ENCODE peak calls at places on chromosomes 4 and X, in eight cellular contexts. H is endothelial cell of umbilical vein; T is effector memory CD4-positive, alpha-beta T cell; I is MM.1S; P is body of pancreas; W is SK-N-SH; A is neuronal stem cell; F is GM23248. S is an unnamed sample.

GRCh38 chrX:151505796-151506195 is 57.7 kb upstream of the PASD1 start:
- DNase-seq in H (peak), T (no peak), I (no peak), P (no peak), W (peak), A (no peak), F (peak), S (peak)

GRCh38 chr4:153222790-153223417 is 18.7 kb downstream of the TRIM2 start:
- DNase-seq in H (peak), T (no peak), I (peak), P (peak), W (peak), A (no peak), F (peak), S (peak)

GRCh38 chr4:140637836-140638235 is 69.1 kb upstream of the UCP1 start:
- DNase-seq in H (peak), T (no peak), I (peak), P (peak), W (peak), A (no peak), F (peak), S (no peak)

GRCh38 chr4:83454626-83455025 is 997 bp downstream of the HELQ start:
- DNase-seq in H (no peak), T (no peak), I (no peak), P (no peak), W (no peak), A (no peak), F (no peak), S (no peak)

GRCh38 chr4:8831221-8832129 is 40.2 kb downstream of the HMX1 start:
- DNase-seq in H (no peak), T (no peak), I (no peak), P (no peak), W (peak), A (no peak), F (no peak), S (no peak)

GRCh38 chrX:12758291-12758690 is 32.9 kb upstream of the PRPS2 start:
- DNase-seq in H (no peak), T (no peak), I (peak), P (no peak), W (no peak), A (no peak), F (peak), S (no peak)

GRCh38 chrX:122363112-122363511 is 821.0 kb upstream of the GRIA3 start:
- DNase-seq in H (no peak), T (no peak), I (no peak), P (no peak), W (no peak), A (no peak), F (no peak), S (no peak)

GRCh38 chr4:168560184-168560834 is 63.5 kb downstream of the PALLD start:
- DNase-seq in H (peak), T (no peak), I (peak), P (peak), W (no peak), A (no peak), F (peak), S (no peak)

GRCh38 chr4:85491527-85491926 is 16.6 kb downstream of the ARHGAP24 start:
- DNase-seq in H (no peak), T (no peak), I (peak), P (no peak), W (no peak), A (no peak), F (no peak), S (no peak)

GRCh38 chr4:125389713-125390112 is 75.0 kb downstream of the FAT4 start:
- DNase-seq in H (peak), T (no peak), I (no peak), P (no peak), W (no peak), A (no peak), F (peak), S (no peak)

GRCh38 chrX:34880656-34881055 is 61.9 kb upstream of the FAM47B start:
- DNase-seq in H (no peak), T (no peak), I (no peak), P (no peak), W (no peak), A (no peak), F (peak), S (no peak)

GRCh38 chr4:76611611-76612010 is 176.6 kb downstream of the SHROOM3 start:
- DNase-seq in H (peak), T (no peak), I (no peak), P (peak), W (no peak), A (no peak), F (peak), S (no peak)

GRCh38 chrX:53047228-53047627 is 1.4 kb upstream of the GPR173 start:
- DNase-seq in H (peak), T (no peak), I (no peak), P (no peak), W (peak), A (no peak), F (peak), S (no peak)

GRCh38 chr4:122747883-122748282 is 15.4 kb downstream of the BBS12 start:
- DNase-seq in H (no peak), T (no peak), I (no peak), P (no peak), W (no peak), A (no peak), F (peak), S (no peak)

GRCh38 chr4:184345573-184345922 is 127.9 kb upstream of the ENPP6 start:
- DNase-seq in H (no peak), T (no peak), I (no peak), P (peak), W (no peak), A (no peak), F (no peak), S (no peak)

GRCh38 chr4:22987861-22988260 is 295.1 kb downstream of the GBA3 start:
- DNase-seq in H (no peak), T (no peak), I (no peak), P (no peak), W (no peak), A (no peak), F (peak), S (no peak)

GRCh38 chrX:110286126-110286525 is 31.8 kb downstream of the AMMECR1 start:
- DNase-seq in H (no peak), T (no peak), I (no peak), P (peak), W (no peak), A (no peak), F (peak), S (no peak)

GRCh38 chr4:91147067-91147466 is 1019.9 kb downstream of the CCSER1 start:
- DNase-seq in H (no peak), T (no peak), I (no peak), P (no peak), W (no peak), A (no peak), F (no peak), S (no peak)

GRCh38 chrX:49291615-49292337 is 11.7 kb upstream of the GAGE10 start:
- DNase-seq in H (peak), T (peak), I (peak), P (peak), W (peak), A (peak), F (peak), S (no peak)

GRCh38 chr4:98546910-98547544 is 111.4 kb downstream of the TSPAN5 start:
- DNase-seq in H (peak), T (no peak), I (no peak), P (no peak), W (no peak), A (no peak), F (peak), S (peak)
- H3K27ac ChIP-seq in H (no peak), T (no peak), I (no peak), P (no peak), W (peak), A (peak), F (peak), S (peak)

GRCh38 chr4:54548098-54548620 is 109.6 kb upstream of the KIT start:
- DNase-seq in H (no peak), T (no peak), I (no peak), P (no peak), W (no peak), A (no peak), F (no peak), S (no peak)

GRCh38 chr4:54550415-54551171 is 107.2 kb upstream of the KIT start:
- DNase-seq in H (no peak), T (no peak), I (no peak), P (no peak), W (no peak), A (no peak), F (peak), S (no peak)

GRCh38 chr4:54545663-54546424 is 111.9 kb upstream of the KIT start:
- DNase-seq in H (no peak), T (no peak), I (no peak), P (no peak), W (no peak), A (no peak), F (peak), S (no peak)

GRCh38 chr4:54548831-54549460 is 108.8 kb upstream of the KIT start:
- DNase-seq in H (no peak), T (no peak), I (no peak), P (no peak), W (no peak), A (no peak), F (no peak), S (no peak)

DNA sequence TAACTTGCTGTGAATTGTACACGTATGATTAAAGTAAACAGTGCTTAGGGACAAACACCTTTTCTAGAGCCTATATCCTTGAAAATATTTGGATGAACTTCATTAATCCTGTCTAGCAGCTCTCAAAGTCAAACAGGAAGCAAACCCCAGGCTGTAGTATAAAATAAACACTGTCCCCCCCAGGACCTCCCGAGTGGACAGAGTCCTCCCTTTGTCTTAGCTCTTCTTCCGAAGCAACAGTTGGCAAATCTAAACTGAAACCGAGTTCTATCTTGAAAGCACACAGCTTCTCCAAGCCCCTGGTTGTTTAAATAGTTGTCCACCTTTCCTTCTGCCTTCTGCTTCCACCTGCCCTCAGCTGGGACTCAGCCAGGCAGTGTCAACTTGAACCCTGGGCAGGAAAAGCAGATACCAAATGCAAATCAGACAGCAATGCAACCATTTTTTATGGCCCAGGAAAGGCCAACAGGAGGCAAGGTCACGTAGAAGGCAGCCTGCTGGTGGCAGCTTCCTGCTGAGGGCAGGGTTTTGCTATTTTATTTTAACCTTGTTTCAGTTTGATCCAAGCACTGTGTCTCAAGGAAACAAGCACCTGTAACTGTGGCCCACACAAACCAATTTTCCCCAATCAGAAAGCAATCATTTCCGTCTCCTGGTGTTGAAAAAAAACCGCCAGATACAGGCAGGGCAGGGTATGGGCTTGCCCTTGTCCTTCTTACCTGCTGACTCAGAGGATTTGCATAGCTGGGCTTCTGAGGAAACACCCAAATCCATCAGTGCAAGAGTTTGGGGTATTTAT is 110.3 kb upstream of the KIT start:
- DNase-seq in H (no peak), T (no peak), I (peak), P (no peak), W (no peak), A (no peak), F (no peak), S (no peak)
- H3K27ac ChIP-seq in H (no peak), T (no peak), I (peak), P (no peak), W (no peak), A (no peak), F (no peak), S (no peak)

GRCh38 chr4:185590982-185591381 is 55.7 kb upstream of the PDLIM3 start:
- DNase-seq in H (no peak), T (no peak), I (no peak), P (no peak), W (no peak), A (no peak), F (no peak), S (no peak)

GRCh38 chr4:185589067-185589844 is 53.9 kb upstream of the PDLIM3 start:
- DNase-seq in H (peak), T (no peak), I (no peak), P (no peak), W (no peak), A (no peak), F (peak), S (no peak)

GRCh38 chr4:185592845-185593488 is 57.7 kb upstream of the PDLIM3 start:
- DNase-seq in H (no peak), T (no peak), I (peak), P (no peak), W (no peak), A (no peak), F (no peak), S (no peak)

GRCh38 chr4:185591679-185592141 is 56.4 kb upstream of the PDLIM3 start:
- DNase-seq in H (no peak), T (no peak), I (peak), P (peak), W (no peak), A (no peak), F (peak), S (no peak)

DNA sequence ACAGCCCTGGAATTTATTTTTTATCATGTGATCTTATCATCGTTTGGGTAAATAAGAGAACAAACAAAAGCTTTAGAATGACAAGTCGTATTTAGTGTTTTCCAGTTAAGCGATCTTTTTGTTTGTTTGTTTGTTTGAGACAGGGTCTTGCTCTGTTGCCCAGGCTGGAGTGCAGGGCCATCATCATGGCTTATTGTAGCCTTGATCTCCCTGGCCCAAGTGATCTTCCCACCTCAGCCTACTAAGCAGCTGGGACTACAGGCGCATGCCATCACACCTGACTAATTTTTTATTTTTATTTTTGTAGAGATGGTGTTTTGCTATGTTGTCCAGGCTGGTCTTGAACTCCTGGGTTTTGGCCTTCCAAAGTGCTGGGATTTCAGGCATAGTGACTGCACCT is 57.1 kb upstream of the PDLIM3 start:
- DNase-seq in H (no peak), T (no peak), I (no peak), P (no peak), W (no peak), A (no peak), F (no peak), S (no peak)
- H3K27ac ChIP-seq in H (no peak), T (no peak), I (peak), P (peak), W (no peak), A (no peak), F (no peak), S (no peak)

DNA sequence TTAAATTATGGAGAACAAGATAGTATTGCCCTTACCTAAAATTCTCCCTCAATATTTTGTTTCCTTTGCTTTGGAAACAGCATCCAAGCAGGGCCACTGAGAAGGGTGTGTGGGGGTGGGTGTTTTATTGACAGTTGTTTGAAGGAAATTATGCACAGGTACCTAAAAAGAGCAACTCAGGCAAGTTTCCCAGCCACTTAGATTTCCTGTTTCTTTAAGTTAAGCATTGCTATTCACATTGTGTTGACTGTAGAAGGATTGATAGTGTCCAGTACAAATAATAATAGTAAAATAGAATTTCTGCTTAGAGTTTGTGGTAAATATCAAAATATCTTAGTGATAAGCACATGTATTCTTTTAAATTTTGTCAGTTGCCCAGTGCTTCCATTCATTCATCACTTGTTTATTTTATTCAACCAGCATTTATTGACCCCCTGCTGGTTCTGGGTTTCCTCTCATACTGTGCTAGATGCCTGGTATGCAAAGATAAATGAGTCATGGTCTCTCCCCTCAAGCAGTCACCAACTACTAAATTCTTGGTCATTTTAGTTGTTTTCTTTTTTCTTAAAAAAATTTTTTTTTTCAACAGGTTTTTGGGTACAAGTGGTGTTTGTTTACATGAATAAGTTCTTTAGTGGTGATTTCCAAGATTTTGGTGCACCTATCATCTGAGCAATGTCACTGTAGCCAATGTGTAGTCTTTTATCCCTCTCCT is 50.0 kb downstream of the GALNT7 start:
- DNase-seq in H (peak), T (no peak), I (no peak), P (no peak), W (no peak), A (no peak), F (peak), S (no peak)
- H3K27ac ChIP-seq in H (peak), T (no peak), I (no peak), P (no peak), W (peak), A (no peak), F (no peak), S (no peak)

GRCh38 chr4:137156054-137156453 is 376.2 kb downstream of the PCDH18 start:
- DNase-seq in H (no peak), T (no peak), I (no peak), P (no peak), W (no peak), A (no peak), F (peak), S (no peak)
- H3K27ac ChIP-seq in H (no peak), T (no peak), I (no peak), P (no peak), W (peak), A (no peak), F (peak), S (no peak)

GRCh38 chrX:78106651-78106986 is 2.6 kb downstream of the PGK1 start:
- DNase-seq in H (peak), T (no peak), I (no peak), P (no peak), W (no peak), A (no peak), F (no peak), S (no peak)
- H3K27ac ChIP-seq in H (peak), T (peak), I (peak), P (peak), W (no peak), A (no peak), F (no peak), S (no peak)

GRCh38 chr4:120202222-120202621 is 135.6 kb upstream of the MAD2L1 start:
- DNase-seq in H (no peak), T (no peak), I (no peak), P (no peak), W (no peak), A (no peak), F (no peak), S (no peak)

GRCh38 chr4:120198411-120198810 is 131.8 kb upstream of the MAD2L1 start:
- DNase-seq in H (no peak), T (no peak), I (no peak), P (no peak), W (no peak), A (no peak), F (no peak), S (no peak)
- H3K27ac ChIP-seq in H (no peak), T (no peak), I (no peak), P (no peak), W (no peak), A (no peak), F (no peak), S (no peak)

GRCh38 chrX:54182864-54183613 is at the start of gene FAM120C:
- DNase-seq in H (peak), T (peak), I (peak), P (peak), W (peak), A (peak), F (peak), S (peak)
- H3K27ac ChIP-seq in H (peak), T (peak), I (peak), P (peak), W (peak), A (peak), F (peak), S (peak)

DNA sequence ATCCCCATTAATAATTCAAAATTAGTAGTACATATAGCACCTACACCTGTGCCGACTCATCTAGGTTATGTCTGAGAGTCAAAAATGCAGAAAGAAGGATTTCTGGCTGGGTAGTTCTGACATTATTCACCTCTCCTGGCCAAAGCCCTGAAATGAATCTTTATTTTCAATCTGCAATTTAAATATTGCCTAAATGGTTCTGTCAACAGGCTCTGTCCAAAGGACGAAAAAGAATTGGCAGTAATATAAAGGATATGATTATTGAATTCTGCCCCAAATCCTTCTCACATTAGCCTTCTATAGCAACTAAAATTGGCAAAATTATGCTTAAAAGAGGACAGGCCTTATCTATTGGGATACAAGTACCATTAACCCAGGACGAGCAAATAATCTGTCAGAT is 86.9 kb upstream of the SPANXN4 start:
- DNase-seq in H (no peak), T (no peak), I (no peak), P (no peak), W (no peak), A (no peak), F (no peak), S (no peak)
- H3K27ac ChIP-seq in H (no peak), T (no peak), I (no peak), P (no peak), W (no peak), A (no peak), F (no peak), S (no peak)